ENCODE peak calls at places on chromosomes 6 and 20, in ten cellular contexts. M, C, T, I, A, F, E, O, V and S are unnamed samples.

GRCh38 chr6:158854214-158855101 is 35.3 kb upstream of the EZR start:
- DNase-seq in M (peak), C (no peak), T (no peak), I (no peak), A (no peak), F (peak), E (peak), O (no peak), V (no peak), S (no peak)

GRCh38 chr20:37538003-37538402 is 10.3 kb upstream of the BLCAP start:
- DNase-seq in M (peak), C (no peak), T (no peak), I (peak), A (no peak), F (peak), E (peak), O (no peak), V (peak), S (no peak)

GRCh38 chr20:23290761-23291574 is 59.6 kb upstream of the NXT1 start:
- DNase-seq in M (no peak), C (no peak), T (no peak), I (no peak), A (no peak), F (no peak), E (no peak), O (no peak), V (no peak), S (no peak)

GRCh38 chr20:64153410-64153809 is 10.8 kb upstream of the MYT1 start:
- DNase-seq in M (no peak), C (no peak), T (no peak), I (no peak), A (no peak), F (no peak), E (no peak), O (no peak), V (no peak), S (no peak)

GRCh38 chr6:90343581-90343980 is 46.9 kb upstream of the BACH2 start:
- DNase-seq in M (no peak), C (no peak), T (no peak), I (no peak), A (no peak), F (peak), E (peak), O (no peak), V (peak), S (no peak)

GRCh38 chr6:68994561-68994960 is 359.5 kb downstream of the ADGRB3 start:
- DNase-seq in M (peak), C (no peak), T (no peak), I (no peak), A (no peak), F (no peak), E (no peak), O (no peak), V (no peak), S (no peak)

GRCh38 chr20:51176846-51177245 is 153.9 kb upstream of the KCNG1 start:
- DNase-seq in M (no peak), C (no peak), T (no peak), I (no peak), A (no peak), F (peak), E (no peak), O (no peak), V (no peak), S (no peak)

GRCh38 chr20:63090682-63091571 is 84.2 kb upstream of the BHLHE23 start:
- DNase-seq in M (no peak), C (no peak), T (peak), I (peak), A (peak), F (no peak), E (no peak), O (no peak), V (no peak), S (no peak)

GRCh38 chr6:42610416-42610815 is 46.6 kb downstream of the UBR2 start:
- DNase-seq in M (no peak), C (no peak), T (no peak), I (no peak), A (no peak), F (no peak), E (no peak), O (no peak), V (peak), S (peak)

GRCh38 chr6:13846841-13847240 is 32.5 kb upstream of the MCUR1 start:
- DNase-seq in M (peak), C (no peak), T (no peak), I (no peak), A (no peak), F (no peak), E (no peak), O (peak), V (no peak), S (no peak)

GRCh38 chr6:163946437-163946836 is 531.9 kb downstream of the QKI start:
- DNase-seq in M (no peak), C (no peak), T (no peak), I (no peak), A (peak), F (no peak), E (no peak), O (no peak), V (no peak), S (no peak)

GRCh38 chr6:9461161-9461560 is 953.7 kb downstream of the TFAP2A start:
- DNase-seq in M (no peak), C (no peak), T (no peak), I (no peak), A (no peak), F (no peak), E (no peak), O (no peak), V (peak), S (no peak)

GRCh38 chr20:57665589-57665971 is 44.2 kb downstream of the PMEPA1 start:
- DNase-seq in M (no peak), C (no peak), T (no peak), I (no peak), A (no peak), F (no peak), E (no peak), O (no peak), V (no peak), S (no peak)

GRCh38 chr6:43146228-43146627 is 24.8 kb upstream of the SRF start:
- DNase-seq in M (no peak), C (no peak), T (no peak), I (no peak), A (no peak), F (no peak), E (no peak), O (no peak), V (no peak), S (no peak)

GRCh38 chr6:155163616-155164015 is 100.2 kb upstream of the CLDN20 start:
- DNase-seq in M (no peak), C (no peak), T (no peak), I (no peak), A (no peak), F (no peak), E (no peak), O (no peak), V (no peak), S (no peak)

GRCh38 chr6:45961125-45961524 is 54.5 kb downstream of the CLIC5 start:
- DNase-seq in M (no peak), C (no peak), T (no peak), I (no peak), A (no peak), F (no peak), E (peak), O (no peak), V (no peak), S (no peak)

GRCh38 chr6:138727182-138727581 is 46.4 kb upstream of the CCDC28A start:
- DNase-seq in M (no peak), C (no peak), T (no peak), I (no peak), A (no peak), F (no peak), E (peak), O (no peak), V (no peak), S (no peak)

GRCh38 chr6:142900467-142900961 is 44.5 kb downstream of the HIVEP2 start:
- DNase-seq in M (no peak), C (peak), T (no peak), I (no peak), A (no peak), F (no peak), E (peak), O (no peak), V (no peak), S (no peak)

GRCh38 chr6:146931214-146931613 is 273.0 kb upstream of the STXBP5 start:
- DNase-seq in M (no peak), C (no peak), T (no peak), I (no peak), A (no peak), F (no peak), E (no peak), O (no peak), V (no peak), S (no peak)

GRCh38 chr20:45181639-45182038 is 6.9 kb downstream of the PI3 start:
- DNase-seq in M (peak), C (no peak), T (no peak), I (no peak), A (no peak), F (no peak), E (peak), O (peak), V (no peak), S (no peak)

GRCh38 chr6:126743051-126743450 is 375.4 kb upstream of the RSPO3 start:
- DNase-seq in M (no peak), C (no peak), T (no peak), I (no peak), A (no peak), F (no peak), E (no peak), O (no peak), V (no peak), S (no peak)

GRCh38 chr6:121857551-121857950 is 422.1 kb downstream of the GJA1 start:
- DNase-seq in M (peak), C (no peak), T (no peak), I (no peak), A (no peak), F (peak), E (no peak), O (peak), V (peak), S (no peak)

GRCh38 chr6:56671160-56671559 is 28.5 kb upstream of the DST start:
- DNase-seq in M (no peak), C (no peak), T (no peak), I (no peak), A (no peak), F (no peak), E (no peak), O (no peak), V (peak), S (no peak)
- TF ChIP-seq CTCF in M (no peak), C (no peak), T (no peak), I (no peak), A (no peak), F (no peak), E (no peak), O (no peak), V (peak), S (no peak)

DNA sequence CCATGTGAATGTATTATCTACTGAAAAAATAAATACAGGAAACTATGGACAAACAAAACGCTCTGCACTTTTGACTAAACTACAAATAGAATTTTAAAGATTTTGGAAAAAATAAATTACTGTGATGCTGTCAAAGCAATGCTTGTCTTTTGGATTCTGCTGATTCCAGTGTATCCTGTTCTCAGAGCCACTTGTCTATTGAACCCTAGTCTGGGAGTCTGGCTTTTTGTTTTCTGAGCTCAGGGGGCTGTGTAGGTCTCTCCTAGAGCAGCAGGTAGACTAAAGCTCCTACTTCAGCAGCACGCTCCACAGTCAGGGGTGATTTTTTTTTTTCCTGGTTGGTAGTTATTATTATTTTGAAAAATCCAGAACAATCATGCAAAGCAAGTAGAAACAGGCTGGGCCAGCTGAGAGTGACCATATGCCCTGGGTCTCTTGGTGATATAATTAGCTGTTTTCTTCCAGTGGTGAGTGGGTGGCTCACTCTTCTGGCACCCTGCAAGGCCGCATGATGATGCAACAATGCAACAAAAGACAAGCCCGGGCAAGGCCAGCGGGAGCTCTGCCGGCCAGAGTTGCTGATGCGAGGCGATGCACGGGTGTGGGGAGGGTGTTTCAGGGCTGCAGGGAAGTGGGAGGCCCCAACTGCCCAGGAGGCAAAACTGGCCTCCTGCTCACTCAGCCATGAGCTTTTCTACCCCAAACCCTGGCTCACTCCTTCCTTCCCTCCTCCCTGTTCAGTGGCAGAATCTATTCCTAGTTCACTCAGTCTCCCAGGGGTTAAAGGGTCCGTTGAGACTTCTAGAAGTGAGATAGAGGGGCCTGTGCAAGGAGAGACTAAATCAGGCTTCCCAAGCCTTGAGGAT is 11.6 kb upstream of the CDKN1A start:
- DNase-seq in M (peak), C (no peak), T (no peak), I (peak), A (peak), F (peak), E (peak), O (peak), V (peak), S (peak)
- TF ChIP-seq CTCF in M (no peak), C (no peak), T (no peak), I (no peak), A (no peak), F (no peak), E (no peak), O (no peak), V (no peak), S (no peak)

GRCh38 chr6:20655317-20655716 is 121.1 kb downstream of the CDKAL1 start:
- DNase-seq in M (no peak), C (no peak), T (no peak), I (no peak), A (no peak), F (peak), E (no peak), O (no peak), V (peak), S (no peak)

GRCh38 chr6:20652276-20652675 is 118.0 kb downstream of the CDKAL1 start:
- DNase-seq in M (no peak), C (no peak), T (no peak), I (no peak), A (no peak), F (no peak), E (no peak), O (no peak), V (no peak), S (no peak)

GRCh38 chr6:20658053-20658452 is 123.8 kb downstream of the CDKAL1 start:
- DNase-seq in M (no peak), C (no peak), T (no peak), I (no peak), A (no peak), F (no peak), E (no peak), O (no peak), V (no peak), S (no peak)

GRCh38 chr6:20657274-20657800 is 123.1 kb downstream of the CDKAL1 start:
- DNase-seq in M (no peak), C (no peak), T (no peak), I (no peak), A (no peak), F (no peak), E (peak), O (no peak), V (peak), S (no peak)

GRCh38 chr6:20652691-20653479 is 118.6 kb downstream of the CDKAL1 start:
- DNase-seq in M (peak), C (no peak), T (no peak), I (no peak), A (no peak), F (peak), E (no peak), O (no peak), V (peak), S (no peak)
- TF ChIP-seq CTCF in M (no peak), C (no peak), T (no peak), I (no peak), A (no peak), F (no peak), E (no peak), O (no peak), V (no peak), S (no peak)

DNA sequence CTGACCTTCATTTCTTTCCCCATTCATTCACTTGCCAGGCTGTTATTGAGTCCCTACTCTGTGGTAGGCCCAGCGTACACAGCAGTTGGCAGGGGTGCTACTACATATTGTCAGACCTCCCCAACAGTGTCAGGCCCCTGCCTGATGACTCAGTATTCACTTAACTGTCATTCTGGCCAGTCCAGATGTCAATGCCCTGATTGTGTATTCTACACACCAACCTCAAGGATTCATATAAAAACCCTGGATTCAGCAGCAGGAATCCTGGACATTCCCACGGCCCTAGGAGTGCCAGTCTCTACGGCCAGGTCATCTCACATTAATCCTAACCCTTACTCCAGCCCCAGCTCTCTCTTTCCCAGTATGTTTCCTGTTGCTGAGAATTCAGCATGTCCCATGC is 151.5 kb downstream of the TASP1 start:
- DNase-seq in M (no peak), C (no peak), T (no peak), I (no peak), A (no peak), F (no peak), E (no peak), O (no peak), V (no peak), S (no peak)
- TF ChIP-seq CTCF in M (no peak), C (no peak), T (no peak), I (no peak), A (no peak), F (no peak), E (no peak), O (no peak), V (no peak), S (no peak)

GRCh38 chr6:56699066-56699654 is 56.5 kb upstream of the DST start:
- DNase-seq in M (peak), C (no peak), T (no peak), I (no peak), A (no peak), F (peak), E (peak), O (no peak), V (peak), S (peak)
- TF ChIP-seq CTCF in M (peak), C (no peak), T (peak), I (peak), A (peak), F (peak), E (peak), O (peak), V (peak), S (peak)

GRCh38 chr6:107977283-107977682 is 19.3 kb upstream of the SEC63 start:
- DNase-seq in M (peak), C (no peak), T (no peak), I (no peak), A (no peak), F (peak), E (peak), O (peak), V (peak), S (no peak)
- TF ChIP-seq CTCF in M (peak), C (no peak), T (peak), I (peak), A (peak), F (peak), E (peak), O (peak), V (peak), S (no peak)

GRCh38 chr20:10090588-10091166 is 55.9 kb downstream of the ANKEF1 start:
- DNase-seq in M (peak), C (no peak), T (no peak), I (peak), A (peak), F (peak), E (peak), O (peak), V (peak), S (peak)

GRCh38 chr20:10089871-10090587 is 55.2 kb downstream of the ANKEF1 start:
- DNase-seq in M (no peak), C (no peak), T (no peak), I (no peak), A (no peak), F (no peak), E (no peak), O (no peak), V (peak), S (no peak)

GRCh38 chr20:10093087-10093591 is 58.4 kb downstream of the ANKEF1 start:
- DNase-seq in M (no peak), C (no peak), T (no peak), I (no peak), A (no peak), F (peak), E (peak), O (no peak), V (peak), S (no peak)

GRCh38 chr20:10096790-10097189 is 62.0 kb downstream of the ANKEF1 start:
- DNase-seq in M (no peak), C (no peak), T (no peak), I (no peak), A (no peak), F (no peak), E (no peak), O (no peak), V (no peak), S (no peak)

DNA sequence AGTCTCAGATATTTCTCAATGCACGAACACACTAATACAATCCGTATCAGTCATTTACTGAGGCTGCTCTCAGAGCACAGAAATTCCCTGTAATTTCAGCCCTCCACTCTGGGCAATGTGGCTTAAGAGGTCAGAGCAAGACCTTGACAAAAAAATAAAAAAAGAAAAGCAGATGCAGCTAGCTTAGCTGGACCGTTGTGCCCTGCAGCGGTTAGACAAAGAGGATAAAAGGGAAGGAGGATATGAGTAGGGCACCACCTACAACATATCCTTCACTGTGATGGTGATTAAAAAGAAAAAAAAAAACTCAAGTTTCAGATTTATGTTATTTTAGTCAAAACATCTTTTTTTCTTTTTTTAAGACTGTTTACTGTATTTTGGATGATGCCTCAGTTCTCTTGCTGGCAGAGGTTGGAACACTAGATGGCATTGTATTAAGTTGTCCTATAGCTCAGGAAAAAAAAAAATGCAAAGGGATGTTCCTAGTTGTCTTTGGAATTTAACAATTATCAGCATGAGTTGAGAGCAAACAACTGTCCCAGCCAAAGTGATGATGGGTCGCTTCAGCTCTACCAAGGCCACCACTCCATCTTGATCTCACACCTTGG is 59.9 kb downstream of the ANKEF1 start:
- DNase-seq in M (no peak), C (no peak), T (no peak), I (no peak), A (no peak), F (no peak), E (no peak), O (no peak), V (peak), S (no peak)
- TF ChIP-seq CTCF in M (peak), C (no peak), T (no peak), I (no peak), A (no peak), F (no peak), E (peak), O (no peak), V (peak), S (no peak)

GRCh38 chr6:105739764-105740163 is 336.9 kb upstream of the PREP start:
- DNase-seq in M (no peak), C (no peak), T (no peak), I (no peak), A (no peak), F (no peak), E (no peak), O (no peak), V (no peak), S (no peak)
- TF ChIP-seq CTCF in M (no peak), C (no peak), T (no peak), I (no peak), A (no peak), F (no peak), E (no peak), O (no peak), V (no peak), S (no peak)